ENCODE peak calls at places on chromosomes 11 and 22, in six cellular contexts. A is HepG2, M is GM12892, B is H1, C is K562, V is GM12878. L is an unnamed sample.

GRCh38 chr11:134596404-134596803 is 184.4 kb upstream of the B3GAT1 start:
- DNase-seq in M (no peak), B (no peak), C (no peak), V (no peak), A (no peak), L (no peak)

GRCh38 chr11:88480217-88480616 is 142.7 kb upstream of the CTSC start:
- DNase-seq in C (no peak), A (no peak), M (no peak), V (no peak), B (no peak), L (no peak)

GRCh38 chr11:45362636-45363035 is 76.5 kb upstream of the SYT13 start:
- DNase-seq in A (no peak), C (no peak), V (no peak), B (no peak), M (no peak), L (no peak)

GRCh38 chr11:34915136-34916013 is 804 bp downstream of the APIP start:
- DNase-seq in B (no peak), M (no peak), A (no peak), C (no peak), V (no peak), L (no peak)

GRCh38 chr11:113201055-113201818 is 113.1 kb upstream of the TTC12 start:
- DNase-seq in A (no peak), V (no peak), M (no peak), C (no peak), B (no peak), L (no peak)

GRCh38 chr22:36510966-36511881 is 4.4 kb upstream of the FOXRED2 start:
- DNase-seq in M (no peak), C (no peak), A (peak; percentile 54), B (no peak), V (no peak), L (no peak)

GRCh38 chr11:118938491-118939411 is 13.0 kb upstream of the BCL9L start:
- DNase-seq in M (no peak), A (peak; percentile 72), B (no peak), C (no peak), V (no peak), L (no peak)

GRCh38 chr11:65488273-65489058 is 10.4 kb upstream of the MALAT1 start:
- DNase-seq in B (no peak), C (no peak), V (no peak), M (no peak), A (no peak), L (no peak)

GRCh38 chr22:37259540-37260029 is 15.5 kb upstream of the RAC2 start:
- DNase-seq in A (no peak), M (no peak), B (no peak), C (peak; percentile 46), V (no peak), L (no peak)

GRCh38 chr11:2518983-2519340 is 74.2 kb downstream of the KCNQ1 start:
- DNase-seq in A (no peak), M (peak; percentile 19), B (no peak), V (no peak), C (no peak), L (no peak)

GRCh38 chr11:68353118-68353517 is 40.7 kb downstream of the LRP5 start:
- DNase-seq in C (no peak), B (no peak), A (no peak), V (no peak), M (no peak), L (no peak)

GRCh38 chr11:67118801-67119576 is at the start of gene KDM2A:
- DNase-seq in C (peak; percentile 100), V (peak; percentile 95), M (peak; percentile 97), A (peak; percentile 93), B (peak; percentile 97), L (peak; percentile 97)
- TF ChIP-seq POLR2A in C (peak; percentile 82), V (peak; percentile 58), M (peak; percentile 40), A (peak; percentile 49), B (peak; percentile 52), L (peak; percentile 60)

GRCh38 chr11:111749646-111750045 is 16.5 kb downstream of the PPP2R1B start:
- DNase-seq in A (no peak), B (no peak), V (no peak), C (no peak), M (no peak), L (no peak)
- TF ChIP-seq TAF1 in A (no peak), B (no peak), V (no peak), C (no peak), M (no peak), L (no peak)

GRCh38 chr11:117221775-117222517 is 9.9 kb downstream of the PCSK7 start:
- DNase-seq in M (no peak), V (no peak), B (no peak), A (no peak), C (no peak), L (no peak)

GRCh38 chr11:117219455-117219854 is 12.4 kb downstream of the PCSK7 start:
- DNase-seq in B (no peak), A (no peak), C (no peak), V (no peak), M (no peak), L (no peak)

GRCh38 chr11:117219995-117220394 is 11.9 kb downstream of the PCSK7 start:
- DNase-seq in A (no peak), V (no peak), B (no peak), M (no peak), C (no peak), L (no peak)

GRCh38 chr11:117220999-117221774 is 10.7 kb downstream of the PCSK7 start:
- DNase-seq in A (no peak), M (no peak), B (no peak), C (no peak), V (no peak), L (no peak)

GRCh38 chr11:117220568-117220967 is 11.3 kb downstream of the PCSK7 start:
- DNase-seq in C (no peak), B (no peak), V (no peak), A (no peak), M (no peak), L (no peak)
- TF ChIP-seq POLR2AphosphoS5 in C (no peak), B (no peak), V (no peak), A (no peak), M (peak; percentile 18), L (no peak)

GRCh38 chr11:75469785-75470405 is 36.9 kb upstream of the KLHL35 start:
- DNase-seq in A (no peak), C (no peak), V (no peak), B (no peak), M (no peak), L (no peak)

GRCh38 chr11:75470681-75471080 is 37.7 kb upstream of the KLHL35 start:
- DNase-seq in B (no peak), M (no peak), A (no peak), C (no peak), V (no peak), L (no peak)

GRCh38 chr11:75467311-75467710 is 34.3 kb upstream of the KLHL35 start:
- DNase-seq in B (no peak), C (no peak), M (no peak), V (no peak), A (no peak), L (no peak)

GRCh38 chr11:75467881-75468280 is 34.9 kb upstream of the KLHL35 start:
- DNase-seq in B (no peak), A (no peak), V (no peak), M (no peak), C (no peak), L (no peak)

GRCh38 chr11:75468534-75469340 is 35.7 kb upstream of the KLHL35 start:
- DNase-seq in C (peak; percentile 66), A (no peak), V (no peak), B (no peak), M (no peak), L (no peak)
- TF ChIP-seq POLR2A in C (no peak), A (no peak), V (no peak), B (no peak), M (no peak), L (no peak)

DNA sequence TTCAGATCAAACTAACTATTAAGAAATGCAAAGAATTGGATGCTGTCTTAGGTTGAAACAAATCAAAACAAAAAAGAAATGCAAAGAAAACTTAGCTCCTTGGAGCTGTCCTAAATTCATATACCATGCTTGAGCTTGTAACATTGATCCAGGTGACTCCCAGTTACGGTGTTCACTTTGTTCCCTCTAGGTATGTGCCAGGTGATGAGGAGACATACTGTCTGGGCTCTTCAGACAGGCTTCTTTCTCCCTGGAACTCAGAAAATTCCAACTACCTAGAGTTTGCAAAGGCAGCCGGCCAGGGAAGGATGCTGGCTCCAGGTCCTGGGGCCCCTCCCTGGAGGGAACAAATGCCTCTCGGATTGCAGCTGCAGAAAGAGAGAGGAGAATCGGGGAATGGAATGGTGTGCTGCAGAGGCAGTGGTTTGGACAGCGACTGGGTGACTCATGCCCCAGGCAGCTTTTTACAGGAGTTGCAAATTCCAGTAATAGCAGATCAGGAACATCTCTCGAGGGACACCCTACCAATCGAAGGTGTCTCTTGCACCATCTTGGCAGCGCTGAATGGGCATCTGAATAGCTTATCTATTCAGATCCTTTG is 12.3 kb upstream of the ASPHD2 start:
- DNase-seq in V (no peak), C (no peak), B (peak; percentile 70), M (no peak), A (no peak), L (no peak)
- TF ChIP-seq TAF1 in V (no peak), C (no peak), B (no peak), M (no peak), A (no peak), L (no peak)

DNA sequence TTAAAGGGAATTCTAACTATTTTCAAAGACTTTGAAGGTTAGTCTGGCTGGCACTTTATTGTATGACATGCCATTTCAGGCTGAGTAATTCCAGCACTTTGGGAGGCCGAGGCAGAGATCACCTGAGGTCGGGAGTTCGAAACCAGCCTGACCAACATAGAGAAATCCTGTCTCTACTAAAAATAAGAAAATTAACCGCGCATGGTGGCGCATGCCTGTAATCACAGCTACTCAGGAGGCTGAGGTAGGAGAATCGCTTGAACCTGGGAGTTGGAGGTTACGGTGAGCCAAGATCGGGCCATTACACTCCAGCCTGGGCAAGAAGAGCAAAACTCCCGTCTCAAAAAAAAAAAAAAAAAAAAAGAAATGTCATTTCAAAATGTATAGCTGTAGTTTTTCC is 95.6 kb downstream of the RDX start:
- DNase-seq in V (no peak), C (no peak), M (no peak), B (no peak), A (no peak), L (no peak)
- TF ChIP-seq POLR2AphosphoS5 in V (no peak), C (no peak), M (no peak), B (no peak), A (no peak), L (no peak)